ENCODE peak calls at places on chromosomes 3 and 15, in five cellular contexts. S, G, A, Y and E are unnamed samples.

GRCh38 chr3:38039899-38040261 is 872 bp downstream of the DLEC1 start:
- DNase-seq in Y (no peak), S (no peak), G (no peak), A (peak; percentile 47), E (peak; percentile 84)

GRCh38 chr15:47355759-47356158 is 361.5 kb upstream of the SEMA6D start:
- DNase-seq in G (no peak), S (no peak), Y (no peak), A (no peak), E (no peak)

GRCh38 chr3:117036259-117036799 is 326.8 kb downstream of the TUSC7 start:
- DNase-seq in Y (peak; percentile 11), A (no peak), S (no peak), G (no peak), E (no peak)

GRCh38 chr3:102529452-102529851 is 94.6 kb downstream of the ZPLD1 start:
- DNase-seq in Y (no peak), A (no peak), S (no peak), G (peak; percentile 56), E (no peak)

GRCh38 chr15:63434567-63435219 is 53.0 kb upstream of the CA12 start:
- DNase-seq in Y (no peak), S (no peak), G (peak; percentile 99), A (no peak), E (no peak)

GRCh38 chr15:80942746-80943565 is 46.7 kb downstream of the MESD start:
- DNase-seq in G (no peak), S (no peak), Y (no peak), A (no peak), E (no peak)

GRCh38 chr15:85633859-85634258 is 160.9 kb downstream of the KLHL25 start:
- DNase-seq in Y (no peak), A (no peak), G (no peak), S (no peak), E (no peak)

GRCh38 chr15:35546581-35547381 is 816 bp upstream of the DPH6 start:
- DNase-seq in Y (no peak), G (no peak), S (no peak), A (no peak), E (no peak)

GRCh38 chr3:67016522-67017080 is 18.5 kb downstream of the KBTBD8 start:
- DNase-seq in S (no peak), A (no peak), G (no peak), Y (no peak), E (no peak)

GRCh38 chr3:124083990-124084389 is 92.1 kb upstream of the ROPN1 start:
- DNase-seq in G (peak; percentile 88), A (no peak), S (no peak), Y (no peak), E (no peak)

GRCh38 chr3:156483961-156484787 is 70.7 kb downstream of the SSR3 start:
- DNase-seq in A (peak; percentile 33), Y (no peak), S (no peak), G (peak; percentile 10), E (no peak)

GRCh38 chr15:58419803-58420524 is 11.8 kb upstream of the LIPC start:
- DNase-seq in S (no peak), G (no peak), Y (no peak), A (no peak), E (no peak)

GRCh38 chr15:42427429-42428223 is 63.3 kb downstream of the ZNF106 start:
- DNase-seq in A (no peak), G (no peak), Y (peak; percentile 90), S (no peak), E (no peak)

GRCh38 chr3:122961146-122961545 is 66.4 kb downstream of the SEMA5B start:
- DNase-seq in Y (peak; percentile 38), A (no peak), G (no peak), S (no peak), E (no peak)

GRCh38 chr3:16064660-16065414 is 109.6 kb upstream of the GALNT15 start:
- DNase-seq in Y (peak; percentile 97), G (no peak), A (no peak), S (no peak), E (peak; percentile 65)

GRCh38 chr15:52558196-52558595 is 10.6 kb downstream of the ARPP19 start:
- DNase-seq in Y (no peak), G (no peak), A (no peak), S (no peak), E (no peak)

GRCh38 chr3:23992051-23992628 is 47.1 kb downstream of the NR1D2 start:
- DNase-seq in G (peak; percentile 89), A (no peak), Y (peak; percentile 73), S (no peak), E (no peak)